ENCODE peak calls at places on chromosomes 5 and 9, in five cellular contexts. C, I, M, U and Z are unnamed samples.

GRCh38 chr5:31196309-31196708 is 2.8 kb downstream of the CDH6 start:
- DNase-seq in M (peak; percentile 66), U (peak; percentile 10), I (no peak), C (peak; percentile 23), Z (no peak)

GRCh38 chr5:56989676-56990075 is 37.8 kb upstream of the MIER3 start:
- DNase-seq in C (no peak), I (no peak), U (no peak), M (no peak), Z (no peak)

GRCh38 chr9:36088020-36088419 is 48.5 kb upstream of the GLIPR2 start:
- DNase-seq in U (no peak), C (no peak), M (no peak), I (no peak), Z (no peak)

GRCh38 chr5:64505769-64506566 is at the start of gene RGS7BP:
- DNase-seq in M (peak; percentile 7), C (peak; percentile 64), I (no peak), U (peak; percentile 68), Z (peak; percentile 67)

GRCh38 chr9:2787065-2787464 is 56.8 kb downstream of the PUM3 start:
- DNase-seq in C (no peak), M (peak; percentile 73), I (no peak), U (peak; percentile 29), Z (no peak)

GRCh38 chr9:107174441-107174840 is 108.6 kb upstream of the RAD23B start:
- DNase-seq in M (no peak), U (peak; percentile 68), I (peak; percentile 98), C (no peak), Z (no peak)

GRCh38 chr9:127878001-127878651 is 651 bp upstream of the AK1 start:
- DNase-seq in C (peak; percentile 46), U (no peak), M (no peak), I (no peak), Z (no peak)

GRCh38 chr5:72013741-72014703 is 93.3 kb upstream of the MAP1B start:
- DNase-seq in C (peak; percentile 80), I (no peak), U (peak; percentile 47), M (peak; percentile 57), Z (no peak)

GRCh38 chr9:134384811-134385479 is 58.7 kb downstream of the RXRA start:
- DNase-seq in U (no peak), C (peak; percentile 23), I (no peak), M (no peak), Z (no peak)

GRCh38 chr5:64635056-64635686 is 55.1 kb upstream of the SHISAL2B start:
- DNase-seq in U (peak; percentile 43), I (peak; percentile 69), C (peak; percentile 47), M (peak; percentile 39), Z (no peak)

GRCh38 chr5:126857472-126858410 is 80.8 kb downstream of the LMNB1 start:
- DNase-seq in U (no peak), C (no peak), M (peak; percentile 35), I (no peak), Z (peak; percentile 56)

GRCh38 chr5:85533324-85533723 is 1084.4 kb upstream of the COX7C start:
- DNase-seq in I (no peak), U (no peak), C (no peak), M (no peak), Z (no peak)

GRCh38 chr5:145975361-145976066 is 39.1 kb downstream of the SH3RF2 start:
- DNase-seq in I (peak; percentile 23), M (peak; percentile 89), U (peak; percentile 42), C (no peak), Z (no peak)

GRCh38 chr9:38048319-38048969 is 20.6 kb downstream of the SHB start:
- DNase-seq in I (no peak), C (no peak), U (no peak), M (peak; percentile 64), Z (no peak)

GRCh38 chr9:114366334-114367128 is 21.3 kb downstream of the AKNA start:
- DNase-seq in U (peak; percentile 94), M (peak; percentile 92), I (peak; percentile 36), C (no peak), Z (no peak)

GRCh38 chr5:54470677-54471076 is 15.2 kb downstream of the HSPB3 start:
- DNase-seq in U (no peak), M (peak; percentile 81), I (no peak), C (no peak), Z (no peak)

GRCh38 chr5:150473673-150474358 is 24.3 kb upstream of the RPS14 start:
- DNase-seq in I (peak; percentile 98), C (no peak), M (peak; percentile 44), U (peak; percentile 60), Z (peak; percentile 90)

GRCh38 chr9:35180801-35181200 is 19.0 kb downstream of the UNC13B start:
- DNase-seq in C (no peak), M (no peak), I (no peak), U (no peak), Z (no peak)

GRCh38 chr5:135100431-135100830 is 66.4 kb upstream of the PITX1 start:
- DNase-seq in C (no peak), M (no peak), U (no peak), I (no peak), Z (no peak)

GRCh38 chr5:68333649-68334549 is 118.3 kb downstream of the PIK3R1 start:
- DNase-seq in I (peak; percentile 15), U (peak; percentile 82), C (no peak), M (peak; percentile 82), Z (no peak)

GRCh38 chr9:29691145-29691544 is 2117.9 kb upstream of the C9orf72 start:
- DNase-seq in U (no peak), M (no peak), C (no peak), I (no peak), Z (no peak)

GRCh38 chr9:116389546-116390305 is 236.1 kb downstream of the PAPPA start:
- DNase-seq in U (no peak), I (no peak), M (no peak), C (no peak), Z (no peak)

GRCh38 chr5:55308254-55308836 is 556 bp downstream of the MTREX start:
- DNase-seq in C (peak; percentile 5), M (peak; percentile 19), U (peak; percentile 52), I (peak; percentile 26), Z (no peak)

GRCh38 chr9:79408617-79409016 is 163.1 kb upstream of the TLE4 start:
- DNase-seq in I (no peak), M (peak; percentile 47), U (peak; percentile 3), C (no peak), Z (no peak)

GRCh38 chr5:139650031-139650688 is 2.0 kb downstream of the CXXC5 start:
- DNase-seq in M (no peak), I (peak; percentile 23), U (peak; percentile 59), C (no peak), Z (no peak)
- H3K4ac ChIP-seq in M (peak overlapping the region; percentile 79), I (peak overlapping the region; percentile 100), U (no peak overlapping the region), C (no peak overlapping the region), Z (no peak overlapping the region)

GRCh38 chr9:88310310-88310980 is 77.8 kb upstream of the SPIN1 start:
- DNase-seq in U (no peak), C (no peak), M (peak; percentile 16), I (peak; percentile 61), Z (peak; percentile 82)

GRCh38 chr9:88312517-88313103 is 75.6 kb upstream of the SPIN1 start:
- DNase-seq in I (no peak), M (no peak), U (no peak), C (no peak), Z (no peak)

GRCh38 chr9:88308831-88309230 is 79.4 kb upstream of the SPIN1 start:
- DNase-seq in U (no peak), I (no peak), M (no peak), C (no peak), Z (no peak)

GRCh38 chr9:88312070-88312469 is 76.2 kb upstream of the SPIN1 start:
- DNase-seq in C (no peak), U (no peak), I (no peak), M (no peak), Z (no peak)

DNA sequence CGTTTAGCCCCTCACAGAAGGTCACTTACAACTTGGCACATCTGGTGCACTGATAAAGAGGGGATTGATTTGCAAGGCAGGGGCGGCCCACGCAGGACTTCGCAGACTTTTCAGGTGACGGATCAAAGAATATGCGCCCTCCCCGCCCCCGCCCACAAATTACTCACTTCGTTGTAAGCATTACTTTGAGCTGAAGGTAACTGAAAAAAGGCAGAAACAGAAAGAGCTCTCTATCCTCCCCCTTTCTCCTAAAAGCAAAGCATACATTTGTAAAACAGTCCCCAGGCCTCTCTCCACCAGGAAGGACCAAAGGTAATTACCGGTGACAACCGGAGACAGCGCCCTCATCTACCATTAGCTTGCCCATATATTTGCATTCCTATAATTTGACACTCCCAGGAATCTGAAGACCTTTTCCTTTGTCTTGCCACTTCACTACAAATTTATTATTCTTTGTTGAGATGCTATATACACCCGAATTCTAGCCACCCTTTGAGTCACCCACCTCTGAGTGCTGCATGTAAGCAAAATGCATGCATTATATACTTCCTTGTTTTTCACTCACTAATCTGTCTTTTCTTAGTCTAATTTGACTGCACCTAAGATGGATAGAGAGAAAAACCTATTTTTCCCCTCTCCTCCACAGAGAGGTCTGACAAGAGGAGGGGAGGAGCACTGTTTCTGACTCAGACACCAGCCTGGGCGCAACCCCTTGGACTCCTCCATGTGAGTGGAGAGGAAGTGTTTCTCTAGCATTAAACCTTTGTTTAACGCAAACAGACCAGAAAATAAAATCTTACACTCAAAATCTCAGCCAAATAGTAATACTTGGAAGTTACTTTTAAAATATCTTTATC is 74.7 kb upstream of the SPIN1 start:
- DNase-seq in C (no peak), U (no peak), M (no peak), I (peak; percentile 71), Z (peak; percentile 70)
- H3K14ac ChIP-seq in C (no peak overlapping the region), U (no peak overlapping the region), M (no peak overlapping the region), I (peak overlapping the region; percentile 14), Z (no peak overlapping the region)

DNA sequence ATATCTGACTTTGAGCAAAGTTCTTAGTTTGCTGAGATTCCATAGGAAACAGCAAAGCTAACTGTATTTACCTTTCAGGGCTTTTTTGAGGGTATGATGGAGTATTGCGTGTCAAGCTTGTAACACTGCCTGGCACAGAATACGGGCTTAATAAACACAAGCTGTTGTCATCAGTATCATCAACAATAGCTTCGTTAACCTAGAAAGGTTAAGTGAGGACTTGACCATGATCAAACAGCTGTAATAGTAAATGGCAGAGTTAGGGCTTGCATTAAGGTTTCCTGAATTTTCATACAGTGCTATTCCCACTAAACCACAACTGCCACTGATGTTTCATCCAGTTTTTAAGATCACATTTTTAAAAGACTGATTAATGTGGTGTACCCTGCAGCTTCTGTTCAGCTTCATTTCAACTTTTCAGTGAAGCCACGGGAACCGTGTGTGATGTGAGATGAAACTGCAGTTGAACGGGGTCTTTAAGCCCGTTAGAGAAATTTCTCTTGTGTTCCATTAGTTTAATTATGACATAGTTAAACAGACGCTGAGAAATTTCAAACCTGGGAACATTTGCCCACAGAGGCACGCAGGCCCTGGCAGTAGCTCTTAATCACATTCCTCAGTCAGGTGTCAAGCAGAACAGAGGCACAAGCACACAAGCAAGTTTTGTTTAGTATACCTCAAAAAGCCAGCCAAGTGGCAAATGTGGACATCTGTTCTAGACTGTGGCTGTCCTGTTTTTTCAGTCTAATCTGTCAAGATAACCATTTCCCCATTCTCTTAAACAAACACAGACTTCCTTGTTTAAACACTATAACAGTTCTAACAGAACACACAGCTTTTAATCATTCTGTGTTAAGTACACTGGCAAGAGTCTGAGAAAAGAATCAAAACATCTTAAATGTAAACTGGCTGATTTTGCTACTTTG is 147.1 kb downstream of the ZNF608 start:
- DNase-seq in C (no peak), U (peak; percentile 84), M (peak; percentile 61), I (no peak), Z (no peak)
- H3K4ac ChIP-seq in C (no peak overlapping the region), U (no peak overlapping the region), M (peak overlapping the region; percentile 25), I (no peak overlapping the region), Z (no peak overlapping the region)

DNA sequence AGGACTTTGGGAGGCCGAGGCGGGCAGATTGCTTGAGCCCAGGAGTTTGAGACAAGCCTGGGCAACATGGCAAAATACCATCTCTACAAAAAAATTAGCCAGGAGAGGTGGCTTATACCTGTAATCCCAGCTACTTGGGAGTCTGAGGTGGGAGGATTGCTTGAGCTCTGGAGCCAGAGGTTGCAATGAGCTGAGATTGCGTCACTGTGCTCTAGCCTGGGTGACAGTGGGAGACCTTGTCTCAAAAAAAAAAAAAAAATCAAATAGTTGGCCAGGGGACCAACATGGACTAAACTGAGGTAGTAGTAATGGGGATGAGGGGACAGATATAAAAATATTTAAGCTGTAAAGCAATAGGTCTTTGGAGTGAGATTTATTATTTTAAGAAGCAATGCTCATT is 97.9 kb downstream of the UBE2R2 start:
- DNase-seq in U (no peak), I (no peak), C (no peak), M (no peak), Z (no peak)
- H3K14ac ChIP-seq in U (no peak overlapping the region), I (no peak overlapping the region), C (no peak overlapping the region), M (no peak overlapping the region), Z (no peak overlapping the region)